ENCODE peak calls at places on chromosome 6, in seven cellular contexts. V, P, D, L, B, M and W are unnamed samples.

GRCh38 chr6:110488606-110489005 is 12.2 kb upstream of the SLC22A16 start:
- DNase-seq in M (no peak), D (no peak), B (no peak), L (no peak), V (no peak), P (no peak), W (no peak)

GRCh38 chr6:1987640-1988039 is 257.8 kb downstream of the GMDS start:
- DNase-seq in M (no peak), P (no peak), B (peak), D (no peak), L (no peak), V (no peak), W (no peak)

GRCh38 chr6:56802570-56802969 is 152.3 kb upstream of the BEND6 start:
- DNase-seq in M (no peak), P (no peak), D (no peak), V (no peak), L (no peak), B (peak), W (no peak)

GRCh38 chr6:63554782-63555181 is 17.5 kb upstream of the LOC128125822 start:
- DNase-seq in V (no peak), B (no peak), D (no peak), L (no peak), M (no peak), P (no peak), W (no peak)

GRCh38 chr6:5378331-5378730 is 117.0 kb downstream of the FARS2 start:
- DNase-seq in L (no peak), D (no peak), V (no peak), M (no peak), B (no peak), P (no peak), W (no peak)

GRCh38 chr6:115969207-115969929 is 91.3 kb downstream of the FRK start:
- DNase-seq in M (no peak), D (no peak), V (no peak), P (no peak), L (no peak), B (peak), W (no peak)

GRCh38 chr6:54646551-54647300 is 199.8 kb upstream of the FAM83B start:
- DNase-seq in M (no peak), L (no peak), P (no peak), D (peak), B (peak), V (no peak), W (no peak)

GRCh38 chr6:35400901-35401311 is 51.2 kb upstream of the FANCE start:
- DNase-seq in P (no peak), L (no peak), V (no peak), B (no peak), D (no peak), M (no peak), W (no peak)

GRCh38 chr6:85680388-85680787 is 37.7 kb upstream of the SYNCRIP start:
- DNase-seq in B (no peak), L (no peak), P (no peak), M (no peak), V (no peak), D (no peak), W (peak)

GRCh38 chr6:160523223-160523622 is 140.9 kb downstream of the LPA start:
- DNase-seq in V (no peak), M (no peak), D (no peak), B (no peak), L (no peak), P (no peak), W (peak)

GRCh38 chr6:109783245-109783990 is 92.3 kb downstream of the FIG4 start:
- DNase-seq in L (no peak), B (peak), V (no peak), M (no peak), P (no peak), D (no peak), W (peak)

GRCh38 chr6:82015043-82015442 is 232.5 kb downstream of the IBTK start:
- DNase-seq in V (no peak), B (no peak), D (no peak), M (no peak), L (no peak), P (no peak), W (no peak)

GRCh38 chr6:169795196-169795595 is 43.8 kb downstream of the ERMARD start:
- DNase-seq in B (no peak), L (no peak), D (no peak), M (no peak), P (no peak), V (no peak), W (no peak)

GRCh38 chr6:73580247-73581149 is 59.7 kb upstream of the EEF1A1 start:
- DNase-seq in B (peak), L (peak), V (peak), D (peak), M (peak), P (peak), W (peak)

GRCh38 chr6:153872946-153873345 is 166.1 kb upstream of the OPRM1 start:
- DNase-seq in M (no peak), V (no peak), B (no peak), L (no peak), P (no peak), D (no peak), W (peak)

GRCh38 chr6:157861814-157862213 is 38.8 kb downstream of the SNX9 start:
- DNase-seq in D (no peak), L (no peak), B (peak), P (no peak), V (no peak), M (no peak), W (no peak)

GRCh38 chr6:118320652-118321051 is 227.4 kb upstream of the PLN start:
- DNase-seq in P (no peak), V (no peak), L (no peak), D (no peak), B (peak), M (no peak), W (no peak)

GRCh38 chr6:133487174-133487573 is 246.0 kb downstream of the EYA4 start:
- DNase-seq in V (no peak), D (no peak), P (no peak), M (no peak), B (no peak), L (no peak), W (no peak)

GRCh38 chr6:82761674-82762345 is 303.8 kb downstream of the UBE3D start:
- DNase-seq in L (no peak), B (no peak), P (no peak), V (peak), D (no peak), M (no peak), W (no peak)

GRCh38 chr6:51260003-51260402 is 441.3 kb downstream of the TFAP2B start:
- DNase-seq in M (no peak), L (no peak), B (no peak), P (no peak), V (no peak), D (no peak), W (no peak)

GRCh38 chr6:4644962-4645361 is 131.2 kb upstream of the CDYL start:
- DNase-seq in M (no peak), V (no peak), P (no peak), B (no peak), L (no peak), D (no peak), W (no peak)

GRCh38 chr6:46741482-46741881 is 5.3 kb upstream of the ANKRD66 start:
- DNase-seq in D (no peak), B (no peak), V (no peak), L (no peak), P (no peak), M (no peak), W (no peak)

GRCh38 chr6:33740204-33740608 is 6.5 kb downstream of the IP6K3 start:
- DNase-seq in B (peak), V (no peak), M (no peak), L (no peak), P (no peak), D (no peak), W (no peak)

GRCh38 chr6:135102191-135102590 is 47.6 kb upstream of the HBS1L start:
- DNase-seq in D (no peak), M (no peak), B (no peak), V (no peak), L (no peak), P (no peak), W (no peak)

GRCh38 chr6:90083891-90084290 is 189.6 kb downstream of the GJA10 start:
- DNase-seq in V (peak), B (no peak), L (no peak), D (no peak), M (peak), P (peak), W (peak)

GRCh38 chr6:150312844-150313584 is 55.8 kb upstream of the IYD start:
- DNase-seq in D (no peak), B (no peak), P (no peak), L (no peak), M (no peak), V (no peak), W (no peak)

GRCh38 chr6:53811082-53811481 is 16.3 kb downstream of the LRRC1 start:
- DNase-seq in M (peak), L (no peak), V (peak), P (peak), D (no peak), B (no peak), W (peak)

GRCh38 chr6:156814036-156814581 is 36.9 kb downstream of the ARID1B start:
- DNase-seq in L (no peak), D (no peak), V (no peak), M (no peak), B (no peak), P (no peak), W (no peak)

GRCh38 chr6:148110925-148111324 is 231.7 kb upstream of the SASH1 start:
- DNase-seq in B (no peak), M (no peak), L (no peak), V (no peak), D (no peak), P (no peak), W (no peak)

GRCh38 chr6:1726341-1726763 is 116.6 kb downstream of the FOXC1 start:
- DNase-seq in P (no peak), L (no peak), D (no peak), V (no peak), M (no peak), B (no peak), W (no peak)

GRCh38 chr6:21163110-21163837 is 430.3 kb upstream of the SOX4 start:
- DNase-seq in V (no peak), M (no peak), B (peak), L (no peak), D (no peak), P (no peak), W (no peak)

GRCh38 chr6:127119361-127120108 is 1.1 kb downstream of the RSPO3 start:
- DNase-seq in D (no peak), M (peak), P (peak), B (no peak), V (peak), L (peak), W (peak)

GRCh38 chr6:113433506-113433991 is 423.6 kb upstream of the MARCKS start:
- DNase-seq in M (no peak), V (no peak), B (peak), L (peak), D (peak), P (no peak), W (no peak)

GRCh38 chr6:108564178-108564577 is 3.5 kb downstream of the FOXO3 start:
- DNase-seq in M (no peak), B (peak), L (no peak), D (peak), P (no peak), V (no peak), W (peak)

GRCh38 chr6:137729866-137730629 is 137.0 kb upstream of the TNFAIP3 start:
- DNase-seq in L (no peak), B (peak), P (no peak), D (no peak), M (no peak), V (no peak), W (no peak)

GRCh38 chr6:39102024-39102820 is 12.8 kb downstream of the SAYSD1 start:
- DNase-seq in B (peak), M (peak), P (peak), L (no peak), V (peak), D (no peak), W (peak)

GRCh38 chr6:170129691-170130171 is 161.1 kb downstream of the DLL1 start:
- DNase-seq in L (peak), B (peak), M (no peak), V (no peak), P (no peak), D (no peak), W (no peak)

GRCh38 chr6:164628302-164628931 is 681.0 kb downstream of the C6orf118 start:
- DNase-seq in M (no peak), L (no peak), B (no peak), D (no peak), P (no peak), V (no peak), W (no peak)

GRCh38 chr6:39553811-39554802 is 171.1 kb downstream of the KIF6 start:
- DNase-seq in L (no peak), D (no peak), P (no peak), B (peak), V (no peak), M (no peak), W (no peak)

GRCh38 chr6:140105857-140106256 is 731.4 kb upstream of the CITED2 start:
- DNase-seq in P (no peak), V (no peak), B (peak), L (no peak), D (no peak), M (no peak), W (peak)
- TF ChIP-seq CTCF in P (no peak), V (no peak), B (peak), L (no peak), D (peak), M (no peak), W (peak)

GRCh38 chr6:24829657-24830056 is 30.9 kb upstream of the ARMH2 start:
- DNase-seq in D (no peak), V (no peak), P (no peak), B (no peak), M (no peak), L (no peak), W (no peak)

GRCh38 chr6:24827970-24828369 is 29.3 kb upstream of the ARMH2 start:
- DNase-seq in B (no peak), D (no peak), P (no peak), L (no peak), M (no peak), V (no peak), W (no peak)

GRCh38 chr6:24825130-24825630 is 26.5 kb upstream of the ARMH2 start:
- DNase-seq in B (no peak), P (no peak), M (no peak), L (no peak), D (no peak), V (no peak), W (no peak)

GRCh38 chr6:24824142-24824755 is 25.5 kb upstream of the ARMH2 start:
- DNase-seq in P (no peak), V (no peak), D (no peak), M (no peak), L (no peak), B (no peak), W (no peak)

DNA sequence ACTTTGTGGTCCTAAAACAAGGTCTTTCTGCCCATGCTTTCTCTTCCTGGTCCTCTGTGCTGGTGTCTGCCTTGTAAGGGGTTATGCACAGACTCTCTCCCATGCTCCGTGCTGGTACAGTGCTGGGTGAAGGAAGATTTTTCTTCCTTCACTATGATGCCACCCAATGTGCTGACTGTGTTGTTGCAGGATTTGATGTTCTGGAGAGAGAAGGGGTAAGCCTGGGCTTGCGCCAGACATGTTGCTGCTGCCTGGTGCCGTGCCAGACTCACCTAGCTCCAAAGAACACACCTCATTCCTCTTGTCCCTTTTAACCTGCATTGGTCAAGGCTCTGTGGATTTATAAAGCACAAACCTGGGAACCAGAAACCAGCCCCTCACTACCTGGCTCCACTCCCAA is 28.4 kb upstream of the ARMH2 start:
- DNase-seq in P (no peak), V (no peak), B (no peak), L (no peak), M (no peak), D (no peak), W (no peak)
- TF ChIP-seq CTCF in P (no peak), V (no peak), B (no peak), L (no peak), M (no peak), D (no peak), W (no peak)

DNA sequence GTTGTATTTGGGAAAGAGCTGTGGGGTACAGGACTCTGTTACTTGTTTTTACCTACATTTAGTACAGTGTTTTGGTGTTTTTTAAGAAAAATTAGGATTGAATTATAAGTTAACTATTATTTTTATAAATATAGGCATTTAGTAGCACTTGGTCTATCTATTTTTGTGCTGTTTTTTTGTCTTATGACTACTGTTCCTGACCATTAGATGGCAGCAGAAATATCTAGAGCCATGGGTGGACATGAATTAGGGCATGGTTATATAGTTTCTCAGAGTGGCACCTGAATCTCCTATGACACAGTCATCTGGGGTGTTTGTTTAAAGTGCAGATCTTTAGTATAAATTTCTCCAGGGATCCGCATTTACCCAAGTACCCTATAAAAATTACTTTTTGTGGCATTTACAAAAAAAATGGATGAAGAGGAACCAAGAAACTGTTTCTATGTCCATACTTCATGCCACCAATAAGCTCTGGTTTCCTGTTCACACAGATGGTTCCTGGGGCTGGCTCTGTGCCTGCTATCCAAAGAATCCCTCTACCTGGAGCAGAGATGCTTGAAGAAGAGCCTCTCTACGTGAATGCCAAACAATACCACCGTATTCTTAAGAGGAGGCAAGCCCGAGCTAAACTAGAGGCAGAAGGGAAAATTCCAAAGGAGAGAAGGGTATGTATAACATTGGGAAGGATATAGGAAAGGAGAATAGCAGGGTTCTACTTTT is 19.8 kb downstream of the NFYA start:
- DNase-seq in V (peak), B (peak), M (peak), L (no peak), D (no peak), P (peak), W (peak)
- TF ChIP-seq CTCF in V (peak), B (peak), M (no peak), L (no peak), D (peak), P (no peak), W (peak)

DNA sequence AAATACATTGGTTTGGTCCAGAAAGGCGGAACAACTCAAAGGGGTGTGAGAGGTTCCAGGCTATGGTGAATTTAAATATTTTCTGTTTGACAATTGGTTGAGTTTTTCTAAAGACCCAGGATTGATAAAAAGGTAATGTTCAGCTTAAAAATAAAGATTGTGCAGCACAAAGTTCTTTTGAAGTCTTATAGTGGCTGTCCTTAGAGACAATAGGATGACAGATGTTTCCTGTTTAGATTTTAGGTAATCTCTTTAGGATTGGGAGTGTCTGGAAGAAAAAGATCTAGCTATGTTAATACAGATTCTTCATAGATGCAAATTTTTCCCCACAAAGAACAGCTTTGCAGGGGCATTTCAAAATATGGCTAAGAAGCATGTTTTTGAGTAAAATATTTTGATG is 119.7 kb downstream of the GRIK2 start:
- DNase-seq in M (no peak), V (no peak), D (no peak), L (no peak), B (no peak), P (no peak), W (no peak)
- TF ChIP-seq CTCF in M (no peak), V (no peak), D (no peak), L (no peak), B (no peak), P (no peak), W (no peak)